ENCODE peak calls at places on chromosomes 12 and 14, in seven cellular contexts. T is SK-N-SH, N is HCT116, D is HepG2, B is H1, J is GM12878, F is K562. U is an unnamed sample.

GRCh38 chr14:102320033-102320660 is 601 bp downstream of the ZNF839 start:
- DNase-seq in B (no peak), F (peak; percentile 19), J (no peak), N (no peak), D (no peak), T (no peak), U (no peak)

GRCh38 chr14:28321475-28322244 is 444.9 kb upstream of the FOXG1 start:
- DNase-seq in T (no peak), D (no peak), J (no peak), F (no peak), N (no peak), B (no peak), U (no peak)

GRCh38 chr14:91295851-91296796 is 51.6 kb upstream of the GPR68 start:
- DNase-seq in B (no peak), F (no peak), N (no peak), T (no peak), D (no peak), J (no peak), U (no peak)

GRCh38 chr12:31736472-31736871 is 7.7 kb upstream of the AMN1 start:
- DNase-seq in N (no peak), J (no peak), T (no peak), F (no peak), B (no peak), D (no peak), U (no peak)

GRCh38 chr12:14841761-14842160 is 1.6 kb downstream of the ART4 start:
- DNase-seq in N (no peak), T (no peak), B (no peak), D (peak; percentile 85), F (no peak), J (no peak), U (no peak)

GRCh38 chr12:83473408-83474095 is 786.8 kb downstream of the TMTC2 start:
- DNase-seq in B (no peak), D (no peak), T (no peak), J (peak; percentile 26), N (no peak), F (no peak), U (no peak)

GRCh38 chr14:70909788-70910614 is 2.7 kb downstream of the PCNX1 start:
- DNase-seq in N (no peak), T (no peak), D (no peak), B (no peak), F (no peak), J (no peak), U (no peak)

GRCh38 chr12:78096909-78097597 is 266.4 kb downstream of the NAV3 start:
- DNase-seq in N (no peak), D (no peak), J (no peak), B (no peak), F (no peak), T (peak; percentile 60), U (no peak)

DNA sequence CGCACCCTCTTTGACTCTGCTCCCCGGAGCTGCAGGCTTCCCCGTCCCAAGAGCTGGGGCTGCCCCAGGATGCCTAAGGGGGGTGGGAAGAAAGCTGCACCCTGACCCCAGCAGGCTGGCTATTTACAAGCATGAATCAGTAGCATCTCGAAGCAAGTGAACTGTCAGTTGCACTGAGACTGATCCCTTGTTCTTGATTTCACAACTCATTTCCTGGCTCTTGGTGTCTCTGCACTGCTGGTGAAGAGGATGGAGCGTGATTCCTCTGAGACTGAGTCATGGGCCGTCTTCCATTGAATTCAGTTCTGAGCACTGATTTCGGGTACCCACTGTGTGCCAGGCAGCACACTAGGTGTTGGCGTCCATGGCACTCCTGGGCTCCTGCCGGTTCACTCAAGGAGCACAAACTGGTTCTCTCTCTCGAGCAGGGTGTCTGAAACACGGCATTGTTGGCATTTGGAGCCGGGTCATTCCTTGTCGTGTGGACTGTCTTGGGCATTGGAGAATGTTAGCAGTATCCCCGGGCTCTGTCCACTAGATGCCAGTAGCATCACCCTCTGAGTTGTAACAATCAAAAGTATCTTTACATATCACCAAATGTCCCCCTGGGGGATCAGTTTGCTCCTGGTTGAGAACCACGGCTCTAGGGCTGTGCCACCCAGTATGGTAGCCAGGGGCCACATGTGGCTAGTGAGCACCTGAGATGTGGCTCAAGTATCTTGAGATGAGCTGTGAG is 86.9 kb downstream of the RIN3 start:
- DNase-seq in J (no peak), N (no peak), F (no peak), B (no peak), D (no peak), T (no peak), U (no peak)
- H3K4me3 ChIP-seq in J (no peak overlapping the region), N (no peak overlapping the region), F (no peak overlapping the region), B (no peak overlapping the region), D (no peak overlapping the region), T (no peak overlapping the region), U (no peak overlapping the region)

DNA sequence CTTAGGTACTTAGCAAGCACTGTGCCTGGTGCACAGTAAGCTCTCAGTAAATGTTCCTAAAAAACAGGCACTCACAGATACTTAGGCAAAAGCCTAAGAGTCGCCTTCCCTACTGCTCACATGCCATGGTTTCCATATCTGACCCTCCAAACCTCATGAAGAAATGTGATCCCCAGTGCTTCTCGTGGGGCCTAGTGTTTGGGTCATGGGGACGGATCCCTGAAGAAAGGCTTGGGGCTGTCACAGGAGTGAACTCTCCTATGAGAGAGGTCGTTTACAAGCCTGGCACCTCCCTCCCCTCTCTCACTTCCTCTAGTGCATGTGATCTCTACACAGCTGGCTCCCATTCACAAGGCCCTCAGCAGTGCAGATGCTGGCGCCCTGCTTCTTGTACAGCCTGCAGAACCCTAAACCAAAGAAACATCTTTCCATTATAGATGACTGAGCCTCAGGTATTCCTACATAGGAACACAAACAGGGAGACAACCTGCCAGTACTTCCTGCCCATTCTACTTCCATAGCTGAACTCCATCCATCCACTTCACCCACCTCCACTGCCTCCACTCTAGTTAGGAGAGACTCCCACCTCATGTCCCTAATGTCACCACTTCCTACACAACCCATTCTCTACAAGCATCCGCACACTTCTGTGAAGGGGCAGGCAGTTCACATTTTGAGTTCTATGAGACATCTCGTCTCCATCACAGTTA is 2.9 kb downstream of the SLC15A4 start:
- DNase-seq in F (no peak), J (no peak), T (no peak), B (no peak), N (no peak), D (no peak), U (no peak)
- TF ChIP-seq SIN3A in F (no peak), J (peak; percentile 87), T (no peak), B (no peak), N (no peak), D (no peak), U (no peak)

DNA sequence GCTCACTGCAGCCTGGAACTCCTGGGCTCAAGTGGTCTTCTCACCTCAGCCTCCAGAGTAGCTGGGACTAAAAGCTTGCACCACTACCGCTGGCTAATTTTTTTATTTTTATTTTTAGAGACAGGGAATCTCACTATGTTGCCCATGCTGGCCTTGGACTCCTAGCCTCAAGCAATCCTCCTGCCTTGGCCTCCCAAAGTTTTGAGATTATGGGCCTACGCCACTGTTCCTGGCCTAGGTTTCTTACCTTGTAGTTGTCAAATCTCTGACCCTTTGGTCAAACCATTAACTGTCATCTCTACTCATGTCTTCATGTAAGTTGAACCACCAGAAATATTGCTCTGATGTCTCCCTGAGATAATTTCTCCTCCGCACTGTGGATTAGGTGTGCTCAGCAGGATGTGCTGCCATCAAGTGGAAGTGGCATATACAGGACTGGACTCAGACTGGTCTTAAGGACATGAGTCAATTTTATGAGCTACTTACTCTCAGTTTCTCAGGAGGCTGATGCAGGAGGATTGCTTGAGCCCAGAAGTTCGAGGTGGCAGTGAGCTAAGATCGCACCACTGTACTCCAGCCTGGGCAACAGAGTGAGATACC is 28.5 kb downstream of the ACTR6 start:
- DNase-seq in D (peak; percentile 28), F (peak; percentile 40), B (no peak), N (peak; percentile 15), T (no peak), J (peak; percentile 1), U (peak; percentile 7)
- TF ChIP-seq CTCF in D (peak; percentile 54), F (peak; percentile 50), B (peak; percentile 3), N (peak; percentile 39), T (peak; percentile 29), J (no peak), U (peak; percentile 59)

GRCh38 chr14:92686763-92687427 is 61.5 kb downstream of the LGMN start:
- DNase-seq in J (no peak), T (peak; percentile 97), D (no peak), B (peak; percentile 99), F (peak; percentile 82), N (peak; percentile 33), U (no peak)

GRCh38 chr14:92688434-92689375 is 59.7 kb downstream of the LGMN start:
- DNase-seq in J (no peak), D (no peak), B (no peak), F (no peak), N (no peak), T (peak; percentile 59), U (no peak)

GRCh38 chr14:92685784-92686355 is 62.6 kb downstream of the LGMN start:
- DNase-seq in D (no peak), N (no peak), T (no peak), B (no peak), F (no peak), J (no peak), U (no peak)

GRCh38 chr14:92686411-92686762 is 62.0 kb downstream of the LGMN start:
- DNase-seq in D (no peak), T (no peak), B (no peak), J (no peak), N (no peak), F (no peak), U (no peak)

GRCh38 chr14:92687681-92688433 is 60.6 kb downstream of the LGMN start:
- DNase-seq in D (no peak), T (peak; percentile 71), J (no peak), B (peak; percentile 63), N (no peak), F (no peak), U (no peak)
- H3K4me3 ChIP-seq in D (no peak overlapping the region), T (no peak overlapping the region), J (no peak overlapping the region), B (peak overlapping the region; percentile 33), N (peak overlapping the region; percentile 58), F (no peak overlapping the region), U (peak overlapping the region; percentile 46)

GRCh38 chr14:93231129-93231979 is 24.3 kb downstream of the UBR7 start:
- DNase-seq in N (no peak), F (no peak), T (peak; percentile 95), B (no peak), D (no peak), J (no peak), U (no peak)

GRCh38 chr14:93228550-93228949 is 21.5 kb downstream of the UBR7 start:
- DNase-seq in N (no peak), T (no peak), F (no peak), D (no peak), J (no peak), B (no peak), U (no peak)

GRCh38 chr14:93230539-93230938 is 23.5 kb downstream of the UBR7 start:
- DNase-seq in F (no peak), D (no peak), J (no peak), T (no peak), N (no peak), B (no peak), U (no peak)

GRCh38 chr14:93234798-93235197 is 27.7 kb downstream of the UBR7 start:
- DNase-seq in N (no peak), J (no peak), F (no peak), T (no peak), B (no peak), D (no peak), U (no peak)

DNA sequence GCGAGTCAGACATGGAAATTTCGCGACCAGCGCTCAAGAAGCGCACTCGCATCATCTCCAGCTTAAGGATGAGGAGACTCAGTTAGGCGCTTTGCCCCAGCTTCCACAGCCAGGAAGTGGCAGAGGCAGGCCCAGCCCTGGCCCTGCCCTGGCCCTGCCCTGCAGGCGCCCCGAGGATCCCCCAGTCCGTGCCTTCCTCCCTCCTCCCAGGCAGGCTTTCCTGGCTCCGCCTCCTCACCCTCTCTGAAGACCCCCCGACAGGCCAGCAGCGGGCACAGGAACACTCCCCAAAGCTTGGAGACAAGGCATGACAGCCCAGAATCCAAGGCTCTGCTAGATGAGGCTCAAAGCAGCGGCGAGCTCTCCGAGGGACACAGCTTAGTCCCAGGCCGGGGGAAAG is 25.1 kb downstream of the UBR7 start:
- DNase-seq in D (no peak), J (no peak), T (peak; percentile 24), B (peak; percentile 50), N (no peak), F (no peak), U (no peak)
- TF ChIP-seq SIN3A in D (no peak), J (no peak), T (no peak), B (no peak), N (no peak), F (no peak), U (no peak)